ENCODE peak calls at places on chromosomes 3 and 15, in four cellular contexts. J is heart right ventricle; H is stimulated activated CD8-positive, alpha-beta memory T cell treated with anti-CD3 and anti-CD28 coated beads, Interleukin-7, amount 100 ng/mL, for 1 hour; U is dorsolateral prefrontal cortex. P is an unnamed sample.

GRCh38 chr15:93024716-93025624 is 64.0 kb downstream of the RGMA start:
- DNase-seq in U (no peak), H (no peak), J (no peak), P (no peak)

GRCh38 chr15:47184405-47185221 is 532.7 kb upstream of the SEMA6D start:
- DNase-seq in U (peak), H (no peak), J (peak), P (no peak)

GRCh38 chr15:74768099-74768770 is 13.6 kb upstream of the CSK start:
- DNase-seq in U (no peak), H (no peak), J (no peak), P (no peak)

GRCh38 chr3:52246728-52247454 is 1.3 kb downstream of the PPM1M start:
- DNase-seq in H (no peak), J (no peak), U (no peak), P (no peak)

GRCh38 chr3:33054100-33055097 is 42.5 kb downstream of the GLB1 start:
- DNase-seq in U (no peak), H (no peak), J (no peak), P (no peak)

GRCh38 chr15:81304226-81304625 is 19.7 kb downstream of the STARD5 start:
- DNase-seq in H (no peak), J (no peak), U (no peak), P (no peak)

GRCh38 chr3:161496508-161496907 is at the start of gene OTOL1:
- DNase-seq in U (no peak), J (no peak), H (no peak), P (no peak)

GRCh38 chr15:25378501-25378901 is 60.3 kb downstream of the UBE3A start:
- DNase-seq in U (no peak), H (no peak), J (no peak), P (no peak)

GRCh38 chr3:13215940-13216546 is 142.8 kb upstream of the IQSEC1 start:
- DNase-seq in J (no peak), H (no peak), U (no peak), P (no peak)

GRCh38 chr15:74957301-74958035 is 896 bp upstream of the RPP25 start:
- DNase-seq in J (no peak), H (no peak), U (no peak), P (no peak)

GRCh38 chr15:31458591-31458990 is 132.0 kb downstream of the KLF13 start:
- DNase-seq in U (no peak), H (no peak), J (no peak), P (no peak)

GRCh38 chr3:151933224-151933858 is 59.9 kb downstream of the SUCNR1 start:
- DNase-seq in U (no peak), J (no peak), H (no peak), P (no peak)

GRCh38 chr3:119034256-119035013 is at the start of gene IGSF11:
- DNase-seq in U (peak), J (peak), H (peak), P (peak)